ENCODE peak calls at places on chromosomes 2 and 18, in nine cellular contexts. R is suprapubic skin, A is HepG2, S is ovary, J is A549, Q is transverse colon, I is sigmoid colon, D is K562, C is upper lobe of left lung. E is an unnamed sample.

GRCh38 chr2:229805559-229805958 is 91.2 kb upstream of the DNER start:
- DNase-seq in R (no peak), C (no peak), S (no peak), J (no peak), A (no peak), I (no peak), D (no peak), Q (no peak), E (no peak)

GRCh38 chr2:215793747-215794595 is 219.4 kb downstream of the MREG start:
- DNase-seq in Q (peak; percentile 16), S (no peak), I (no peak), D (peak; percentile 21), J (peak; percentile 38), R (no peak), A (peak; percentile 100), C (peak; percentile 61), E (peak; percentile 64)

GRCh38 chr2:56334622-56335021 is 150.8 kb downstream of the CCDC85A start:
- DNase-seq in I (no peak), C (no peak), S (no peak), J (no peak), R (no peak), D (no peak), A (no peak), Q (no peak), E (no peak)

GRCh38 chr18:21998531-21998930 is 170.9 kb upstream of the GATA6 start:
- DNase-seq in C (no peak), S (no peak), I (no peak), A (no peak), J (no peak), R (no peak), D (no peak), Q (no peak), E (no peak)

GRCh38 chr18:74652392-74652988 is 54.8 kb downstream of the ZNF407 start:
- DNase-seq in I (no peak), D (peak; percentile 12), R (no peak), A (peak; percentile 33), Q (no peak), C (no peak), J (peak; percentile 19), S (no peak), E (no peak)

GRCh38 chr18:25464211-25464610 is 112.2 kb upstream of the ZNF521 start:
- DNase-seq in C (no peak), J (no peak), A (no peak), D (no peak), I (no peak), S (no peak), R (no peak), Q (no peak), E (no peak)

GRCh38 chr2:122595065-122595464 is 839.6 kb downstream of the TSN start:
- DNase-seq in I (no peak), A (no peak), S (no peak), C (no peak), Q (peak; percentile 11), R (no peak), J (no peak), D (no peak), E (no peak)

GRCh38 chr2:45173513-45173912 is 164.3 kb upstream of the SIX2 start:
- DNase-seq in C (no peak), A (no peak), D (no peak), R (no peak), I (no peak), J (peak; percentile 69), Q (no peak), S (no peak), E (no peak)

GRCh38 chr2:40448476-40449079 is 3.3 kb downstream of the SLC8A1 start:
- DNase-seq in C (no peak), I (no peak), A (peak; percentile 21), R (no peak), J (peak; percentile 20), D (no peak), Q (no peak), S (no peak), E (no peak)

GRCh38 chr18:37565138-37565984 is at the start of gene CELF4:
- DNase-seq in J (no peak), I (peak; percentile 55), D (no peak), C (no peak), S (no peak), A (no peak), R (no peak), Q (no peak), E (no peak)

GRCh38 chr2:202064206-202064880 is 8.7 kb upstream of the KIAA2012 start:
- DNase-seq in I (no peak), R (no peak), C (peak; percentile 56), D (no peak), S (no peak), Q (no peak), A (no peak), J (no peak), E (no peak)

GRCh38 chr18:25313274-25313673 is 38.7 kb downstream of the ZNF521 start:
- DNase-seq in A (no peak), Q (no peak), D (no peak), C (no peak), J (no peak), I (no peak), R (no peak), S (no peak), E (no peak)

GRCh38 chr2:37837576-37838335 is 87.3 kb upstream of the RMDN2 start:
- DNase-seq in Q (peak; percentile 54), C (no peak), J (no peak), D (no peak), S (no peak), R (no peak), A (no peak), I (peak; percentile 96), E (no peak)

DNA sequence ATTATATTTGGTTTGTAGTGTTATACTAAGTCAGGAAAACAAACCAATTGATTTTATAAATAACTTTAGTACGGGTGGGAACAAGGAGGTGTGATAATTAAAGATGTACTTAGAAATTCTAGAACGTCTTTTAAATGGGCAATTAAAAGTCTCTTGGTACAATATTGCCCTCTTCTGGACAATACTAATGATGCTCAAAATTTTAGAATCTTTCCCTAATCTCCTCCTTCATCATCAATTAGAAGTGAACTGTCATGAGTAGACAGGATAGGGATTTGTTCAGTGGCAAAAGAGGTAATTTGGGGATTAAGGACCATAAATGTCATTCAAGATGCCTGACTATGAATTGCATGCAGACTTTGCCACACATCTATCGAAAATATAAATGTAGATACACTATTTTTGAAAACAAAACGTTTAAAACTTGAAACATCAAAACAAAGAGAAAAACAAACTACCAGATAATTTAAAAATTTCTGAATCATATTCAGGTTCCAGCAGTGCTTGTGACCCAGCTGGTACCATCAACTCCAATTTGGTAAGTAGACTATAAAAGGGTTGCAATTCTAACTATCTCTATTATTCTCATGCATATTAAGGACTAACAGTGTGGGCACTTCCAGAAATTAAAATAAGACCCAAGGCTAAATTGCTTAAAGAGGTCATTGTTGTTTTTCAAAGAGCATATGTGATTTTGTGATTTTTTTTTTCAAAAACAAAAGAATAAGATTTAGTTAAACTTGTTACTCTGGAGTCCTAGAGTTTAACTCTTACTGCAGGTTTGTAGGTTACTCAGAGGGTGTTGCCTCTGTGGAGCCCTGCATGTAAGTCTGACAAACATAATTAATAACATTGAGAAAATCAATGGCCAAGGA is 123.5 kb downstream of the LAMA3 start:
- DNase-seq in S (no peak), D (peak; percentile 12), I (no peak), A (no peak), R (no peak), Q (no peak), J (peak; percentile 19), C (no peak), E (no peak)
- TF ChIP-seq CTCF in S (peak; percentile 44), D (peak; percentile 13), I (no peak), A (peak; percentile 35), R (no peak), Q (peak; percentile 59), J (peak; percentile 60), C (no peak), E (peak; percentile 36)

DNA sequence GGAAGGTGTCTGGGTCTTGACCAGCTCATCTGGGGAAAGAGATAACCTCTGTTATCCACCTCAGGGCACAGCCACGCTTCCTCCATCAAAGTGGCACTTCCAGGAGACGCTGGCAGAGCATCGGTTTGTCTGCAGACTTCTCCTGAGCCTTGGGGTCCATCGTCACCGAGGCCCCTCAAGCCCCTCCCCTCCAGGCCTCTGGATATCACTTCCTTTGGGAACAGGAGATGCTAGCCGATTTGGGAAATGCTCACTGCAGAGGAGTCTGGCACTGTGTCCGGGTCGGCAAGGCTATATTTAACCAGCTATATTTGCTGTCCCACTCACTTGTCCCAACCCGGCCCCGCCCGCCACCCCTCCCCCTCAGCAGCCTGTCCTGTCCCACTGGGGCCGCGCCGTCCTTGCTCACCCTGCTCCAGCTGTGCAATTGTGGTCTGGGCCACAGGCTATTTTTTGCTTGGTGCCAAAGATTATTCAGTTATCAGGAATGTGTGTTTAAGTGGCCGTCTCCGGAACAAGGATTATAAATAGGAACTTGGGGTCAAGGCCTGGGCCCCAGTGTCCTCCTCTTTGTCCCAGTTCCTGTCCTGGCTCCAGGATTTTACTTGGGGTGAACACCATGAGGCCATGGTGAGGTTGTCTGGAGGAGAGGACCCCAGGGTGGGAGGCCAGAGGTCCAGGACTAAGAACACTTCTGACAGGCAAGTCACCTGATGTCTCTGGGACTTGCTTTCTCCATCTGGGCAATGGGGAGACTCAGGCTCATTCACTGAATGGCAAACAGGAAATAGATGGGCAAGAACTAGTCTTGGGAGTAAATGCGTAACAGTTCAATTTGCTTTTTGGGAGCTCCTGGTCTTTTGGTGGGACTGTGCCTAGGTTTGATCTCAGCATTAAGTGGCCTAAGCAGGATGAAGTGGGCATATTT is 263.6 kb downstream of the DYSF start:
- DNase-seq in I (peak; percentile 91), J (no peak), R (peak; percentile 86), D (peak; percentile 17), Q (peak; percentile 59), A (peak; percentile 78), S (peak; percentile 42), C (peak; percentile 82), E (peak; percentile 63)
- TF ChIP-seq EP300 in I (no peak), J (no peak), R (no peak), D (no peak), Q (peak; percentile 25), A (no peak), S (no peak), C (no peak), E (peak; percentile 62)

DNA sequence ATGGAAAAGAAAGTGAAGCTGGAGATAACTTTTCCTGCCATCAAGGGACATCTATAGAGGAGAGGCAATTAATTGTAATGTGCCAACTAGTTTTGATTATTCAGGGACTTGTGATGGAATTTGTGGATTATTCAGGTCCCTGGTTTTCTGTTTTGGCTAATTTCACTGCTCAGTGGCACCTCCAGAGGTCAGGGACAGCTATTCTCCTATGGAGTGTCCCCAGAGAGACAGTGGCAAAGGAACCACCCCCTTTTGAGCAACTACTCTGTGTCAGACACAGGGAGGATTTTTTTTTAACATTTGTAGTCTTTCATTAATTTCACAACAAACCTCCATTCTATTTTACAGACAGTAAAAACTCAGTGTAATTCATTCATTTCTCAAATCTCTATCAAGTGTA is 206.0 kb upstream of the SPRED2 start:
- DNase-seq in S (no peak), D (peak; percentile 51), A (peak; percentile 16), I (no peak), R (no peak), C (no peak), J (peak; percentile 40), Q (no peak), E (no peak)
- TF ChIP-seq CTCF in S (no peak), D (peak; percentile 41), A (no peak), I (no peak), R (no peak), C (no peak), J (peak; percentile 11), Q (no peak), E (no peak)

DNA sequence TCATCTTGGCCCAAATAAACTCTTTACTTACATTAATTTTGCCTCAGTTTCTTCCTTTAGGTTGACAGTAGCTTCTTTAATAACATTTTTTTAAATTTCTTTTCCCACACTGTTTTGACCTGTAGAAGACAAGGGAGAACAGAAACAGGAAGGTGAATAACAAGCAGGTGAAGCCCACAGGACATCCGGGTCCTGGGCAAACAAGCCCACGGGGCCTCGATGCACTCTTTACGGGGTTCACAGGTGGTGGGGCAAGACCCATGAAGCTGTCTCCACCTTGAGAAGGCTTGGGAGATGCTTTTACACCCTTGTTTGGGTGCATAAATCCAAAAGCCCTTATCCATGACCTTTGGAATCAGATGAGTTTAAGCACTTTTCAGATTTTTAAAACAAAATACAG is 301.0 kb upstream of the MGAT5 start:
- DNase-seq in C (no peak), D (no peak), A (no peak), R (no peak), S (no peak), J (no peak), I (no peak), Q (no peak), E (no peak)
- TF ChIP-seq EP300 in C (no peak), D (no peak), A (no peak), R (no peak), S (no peak), J (no peak), I (no peak), Q (no peak), E (no peak)

E was measured in tibial nerve.